ENCODE peak calls at places on chromosomes 3 and 15, in nine cellular contexts. H is hepatocyte, S is fibroblast of pulmonary artery, X is dorsolateral prefrontal cortex, K is Peyer's patch, B is cardiac muscle cell, Q is fibroblast of lung, P is IMR-90, M is psoas muscle. R is an unnamed sample.

GRCh38 chr15:25965326-25965725 is 102.2 kb upstream of the ATP10A start:
- DNase-seq in S (no peak), Q (no peak), X (no peak), H (no peak), K (no peak), B (no peak), P (no peak), M (no peak), R (no peak)

GRCh38 chr3:114770874-114771273 is 376.2 kb downstream of the ZBTB20 start:
- DNase-seq in P (peak), M (no peak), X (no peak), Q (peak), K (no peak), H (no peak), S (peak), B (peak), R (peak)

GRCh38 chr3:42520906-42521305 is 18.5 kb downstream of the VIPR1 start:
- DNase-seq in B (no peak), K (no peak), M (no peak), P (no peak), S (no peak), X (no peak), Q (no peak), H (no peak), R (no peak)

GRCh38 chr15:92663250-92663951 is 7.8 kb upstream of the FAM174B start:
- DNase-seq in P (no peak), M (no peak), K (no peak), Q (no peak), S (no peak), H (no peak), X (no peak), B (no peak), R (no peak)

GRCh38 chr3:30521156-30521555 is 85.2 kb upstream of the TGFBR2 start:
- DNase-seq in K (no peak), H (no peak), X (no peak), Q (no peak), P (no peak), M (no peak), B (no peak), S (no peak), R (no peak)

GRCh38 chr15:70362911-70363310 is 265.2 kb upstream of the TLE3 start:
- DNase-seq in X (no peak), P (peak), B (peak), H (peak), K (peak), S (peak), M (no peak), Q (peak), R (peak)

GRCh38 chr3:37546876-37547275 is 314.8 kb upstream of the CTDSPL start:
- DNase-seq in S (peak), B (peak), Q (peak), M (no peak), P (peak), H (peak), K (no peak), X (no peak), R (peak)

GRCh38 chr15:45637552-45638033 is 2.8 kb downstream of the SQOR start:
- DNase-seq in H (peak), X (no peak), M (peak), B (peak), K (peak), S (peak), Q (peak), P (peak), R (peak)

GRCh38 chr3:179149239-179149887 is 1.2 kb downstream of the PIK3CA start:
- DNase-seq in B (peak), K (peak), H (peak), Q (peak), M (no peak), P (peak), X (no peak), S (peak), R (peak)

GRCh38 chr15:98835889-98836288 is 171.7 kb downstream of the PGPEP1L start:
- DNase-seq in Q (no peak), K (no peak), S (no peak), B (no peak), P (no peak), H (no peak), M (no peak), X (no peak), R (no peak)

GRCh38 chr15:98834976-98835375 is 172.6 kb downstream of the PGPEP1L start:
- DNase-seq in P (no peak), B (no peak), Q (no peak), M (no peak), H (no peak), K (no peak), S (no peak), X (no peak), R (no peak)

GRCh38 chr15:98841419-98841970 is 166.1 kb downstream of the PGPEP1L start:
- DNase-seq in M (no peak), Q (no peak), B (no peak), K (no peak), P (no peak), H (no peak), S (no peak), X (no peak), R (no peak)

GRCh38 chr15:98840010-98840409 is 167.6 kb downstream of the PGPEP1L start:
- DNase-seq in S (no peak), X (no peak), P (no peak), M (no peak), B (no peak), H (no peak), Q (no peak), K (no peak), R (no peak)

DNA sequence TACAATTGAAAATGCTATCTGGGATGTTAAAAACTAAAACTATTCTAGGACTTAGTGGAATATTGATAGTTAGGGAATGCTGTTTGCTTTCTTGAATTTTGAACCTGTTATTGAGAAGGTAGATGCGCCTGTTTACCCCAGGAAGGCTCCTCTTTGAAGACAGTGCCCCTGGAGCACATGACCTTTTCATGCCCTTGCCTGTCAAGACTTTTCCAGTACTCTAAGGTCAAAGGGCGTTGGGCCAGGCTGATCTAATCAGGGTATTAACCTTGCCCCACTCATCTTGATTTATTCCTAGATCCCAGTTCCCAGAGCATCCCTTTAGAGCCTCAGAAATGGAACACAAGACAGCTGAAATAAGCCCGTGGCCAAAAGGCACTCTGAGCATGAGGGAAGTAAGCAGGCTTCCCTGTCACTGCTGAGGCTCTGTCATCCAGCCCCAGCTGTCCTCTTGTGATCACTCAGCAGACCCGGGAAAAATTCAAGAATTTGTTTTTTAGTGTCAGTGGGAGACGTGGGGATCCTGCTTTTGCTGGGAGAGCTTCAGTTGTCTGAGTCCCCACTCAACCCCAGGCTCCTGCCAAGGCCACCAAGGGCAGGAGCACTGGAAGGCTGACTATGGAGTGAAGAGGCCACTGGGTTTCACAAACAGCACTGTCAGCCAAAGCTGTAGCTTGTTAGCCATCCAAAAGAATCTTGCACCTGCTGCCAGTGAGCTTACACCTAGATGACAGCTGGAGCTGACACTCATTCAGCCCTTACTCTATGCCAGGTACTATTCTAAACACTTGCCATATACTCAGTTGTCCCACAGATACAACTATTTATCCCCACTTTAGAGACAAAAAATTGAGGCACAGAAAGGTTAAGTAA is 169.0 kb downstream of the PGPEP1L start:
- DNase-seq in H (no peak), Q (no peak), S (no peak), M (no peak), K (no peak), P (no peak), X (no peak), B (no peak), R (no peak)
- H3K4me3 ChIP-seq in H (no peak), Q (no peak), S (no peak), M (no peak), K (no peak), P (no peak), X (no peak), B (no peak), R (no peak)

GRCh38 chr3:6791161-6791560 is 69.8 kb upstream of the GRM7 start:
- DNase-seq in M (no peak), Q (no peak), X (no peak), H (no peak), B (peak), P (no peak), K (no peak), S (peak), R (peak)
- TF ChIP-seq CTCF in M (no peak), Q (no peak), X (peak), H (peak), B (no peak), P (no peak), K (no peak), S (peak), R (peak)

GRCh38 chr3:61774279-61774890 is 213.0 kb downstream of the PTPRG start:
- DNase-seq in K (no peak), H (no peak), M (no peak), S (no peak), B (no peak), P (peak), X (no peak), Q (peak), R (no peak)
- H3K4me3 ChIP-seq in K (no peak), H (no peak), M (no peak), S (no peak), B (no peak), P (no peak), X (no peak), Q (no peak), R (no peak)

GRCh38 chr15:42148808-42149492 is 7.5 kb downstream of the PLA2G4F start:
- DNase-seq in B (no peak), M (no peak), X (no peak), H (no peak), K (no peak), Q (no peak), P (no peak), S (no peak), R (no peak)

GRCh38 chr15:42151012-42151615 is 5.3 kb downstream of the PLA2G4F start:
- DNase-seq in K (no peak), Q (no peak), M (no peak), H (no peak), S (no peak), P (no peak), B (no peak), X (peak), R (no peak)

GRCh38 chr15:42151736-42152135 is 4.7 kb downstream of the PLA2G4F start:
- DNase-seq in H (no peak), B (peak), M (no peak), P (no peak), Q (no peak), K (no peak), X (no peak), S (no peak), R (no peak)

GRCh38 chr15:42150246-42150970 is 6.0 kb downstream of the PLA2G4F start:
- DNase-seq in B (no peak), Q (no peak), H (no peak), P (no peak), M (no peak), K (no peak), X (peak), S (no peak), R (no peak)

GRCh38 chr15:42149493-42150245 is 6.8 kb downstream of the PLA2G4F start:
- DNase-seq in B (no peak), K (no peak), Q (no peak), M (no peak), H (no peak), P (no peak), X (no peak), S (no peak), R (no peak)
- TF ChIP-seq CTCF in B (no peak), K (no peak), Q (no peak), M (no peak), H (no peak), P (no peak), X (no peak), S (no peak), R (no peak)

GRCh38 chr3:110624571-110624970 is 447.0 kb upstream of the NECTIN3 start:
- DNase-seq in H (peak), P (peak), S (peak), Q (peak), M (no peak), K (no peak), X (no peak), B (peak), R (no peak)
- H3K4me3 ChIP-seq in H (no peak), P (no peak), S (no peak), Q (no peak), M (no peak), K (no peak), X (no peak), B (no peak), R (no peak)